ENCODE peak calls at places on chromosome 5, in five cellular contexts. X, K, L, R and Z are unnamed samples.

GRCh38 chr5:139646111-139646510 is 2.0 kb upstream of the CXXC5 start:
- DNase-seq in L (no peak), K (no peak), R (no peak), X (no peak), Z (no peak)

GRCh38 chr5:135472141-135472540 is 20.0 kb upstream of the TIFAB start:
- DNase-seq in R (no peak), L (no peak), X (no peak), K (no peak), Z (no peak)

GRCh38 chr5:128539038-128539429 is 989 bp upstream of the FBN2 start:
- DNase-seq in X (no peak), L (no peak), K (no peak), R (no peak), Z (peak)

GRCh38 chr5:53160895-53161294 is 51.3 kb upstream of the MOCS2 start:
- DNase-seq in L (no peak), R (no peak), K (no peak), X (no peak), Z (no peak)

GRCh38 chr5:127068771-127069330 is 4.5 kb downstream of the C5orf63 start:
- DNase-seq in K (no peak), L (no peak), X (peak), R (no peak), Z (no peak)

GRCh38 chr5:177455036-177455660 is 8.5 kb downstream of the PRR7 start:
- DNase-seq in R (peak), X (peak), K (peak), L (no peak), Z (peak)

GRCh38 chr5:147887925-147888324 is 9.4 kb downstream of the SCGB3A2 start:
- DNase-seq in X (peak), K (no peak), L (no peak), R (no peak), Z (no peak)

GRCh38 chr5:36670548-36670947 is 64.1 kb downstream of the SLC1A3 start:
- DNase-seq in R (no peak), L (no peak), X (peak), K (no peak), Z (no peak)

GRCh38 chr5:170491479-170491878 is 12.3 kb upstream of the KCNIP1 start:
- DNase-seq in K (no peak), L (no peak), R (no peak), X (peak), Z (no peak)

GRCh38 chr5:41392016-41392415 is 118.4 kb downstream of the PLCXD3 start:
- DNase-seq in K (no peak), R (no peak), X (no peak), L (no peak), Z (no peak)

GRCh38 chr5:145636396-145636795 is 198.7 kb downstream of the PRELID2 start:
- DNase-seq in K (no peak), X (no peak), R (no peak), L (no peak), Z (no peak)

GRCh38 chr5:27996665-27997064 is 958.3 kb upstream of the CDH9 start:
- DNase-seq in K (no peak), R (no peak), L (no peak), X (no peak), Z (peak)

GRCh38 chr5:135993248-135993893 is 35.4 kb upstream of the TGFBI start:
- DNase-seq in R (no peak), L (no peak), X (no peak), K (no peak), Z (no peak)

GRCh38 chr5:123717139-123717538 is 205.2 kb downstream of the CSNK1G3 start:
- DNase-seq in X (peak), R (no peak), L (no peak), K (no peak), Z (no peak)

GRCh38 chr5:133688386-133688785 is 76.0 kb upstream of the FSTL4 start:
- DNase-seq in R (no peak), L (no peak), X (no peak), K (no peak), Z (no peak)

GRCh38 chr5:172102913-172103629 is 85.0 kb downstream of the STK10 start:
- DNase-seq in X (peak), R (no peak), K (peak), L (no peak), Z (no peak)

GRCh38 chr5:39420482-39421145 is 4.2 kb downstream of the DAB2 start:
- DNase-seq in R (no peak), K (peak), L (no peak), X (peak), Z (no peak)

GRCh38 chr5:178940569-178941360 is at the start of gene ZNF454:
- DNase-seq in R (no peak), K (peak), X (peak), L (no peak), Z (no peak)

GRCh38 chr5:149614034-149614907 is 33.0 kb downstream of the ARHGEF37 start:
- DNase-seq in L (no peak), K (no peak), R (no peak), X (no peak), Z (no peak)

GRCh38 chr5:140113180-140113698 is 670 bp upstream of the PURA start:
- DNase-seq in L (no peak), K (no peak), X (no peak), R (peak), Z (no peak)

GRCh38 chr5:16871746-16872339 is 64.2 kb downstream of the MYO10 start:
- DNase-seq in K (no peak), L (no peak), X (peak), R (no peak), Z (no peak)

GRCh38 chr5:1004598-1005361 is 3.8 kb upstream of the NKD2 start:
- DNase-seq in X (peak), K (peak), L (no peak), R (peak), Z (peak)

GRCh38 chr5:173248481-173248880 is 13.5 kb upstream of the NKX2-5 start:
- DNase-seq in K (no peak), L (no peak), X (no peak), R (no peak), Z (no peak)

GRCh38 chr5:159135896-159136531 is 36.3 kb upstream of the EBF1 start:
- DNase-seq in L (no peak), R (no peak), X (peak), K (no peak), Z (no peak)

GRCh38 chr5:37111426-37112382 is 137.5 kb downstream of the CPLANE1 start:
- DNase-seq in R (no peak), L (no peak), X (peak), K (no peak), Z (peak)

GRCh38 chr5:34656700-34657549 is 797 bp downstream of the RAI14 start:
- DNase-seq in L (no peak), R (peak), K (no peak), X (no peak), Z (no peak)

GRCh38 chr5:149581931-149582768 is 852 bp downstream of the ARHGEF37 start:
- DNase-seq in L (no peak), K (no peak), X (no peak), R (no peak), Z (no peak)